ENCODE peak calls at places on chromosomes 6 and 20, in five cellular contexts. C is lung, S is AG04450, Y is Peyer's patch, W is HepG2. G is an unnamed sample.

GRCh38 chr6:115838763-115839401 is 221.8 kb downstream of the FRK start:
- DNase-seq in C (no peak), S (no peak), Y (no peak), W (peak; percentile 50), G (peak; percentile 32)

GRCh38 chr6:159973951-159974350 is 5.1 kb downstream of the IGF2R start:
- DNase-seq in C (no peak), S (no peak), Y (no peak), W (peak; percentile 64), G (peak; percentile 63)

GRCh38 chr20:24762791-24763350 is 186.2 kb upstream of the CST7 start:
- DNase-seq in C (no peak), S (no peak), Y (no peak), W (no peak), G (no peak)

GRCh38 chr6:166402582-166403277 is 20.0 kb upstream of the MPC1 start:
- DNase-seq in C (no peak), S (no peak), Y (no peak), W (no peak), G (no peak)

GRCh38 chr20:3164763-3165410 is 5.2 kb upstream of the FASTKD5 start:
- DNase-seq in C (no peak), S (no peak), Y (no peak), W (no peak), G (no peak)

GRCh38 chr6:17042422-17043147 is 59.3 kb upstream of the STMND1 start:
- DNase-seq in C (no peak), S (no peak), Y (no peak), W (peak; percentile 20), G (peak; percentile 64)

GRCh38 chr6:3813150-3813780 is 35.9 kb upstream of the FAM50B start:
- DNase-seq in C (peak; percentile 40), S (no peak), Y (no peak), W (peak; percentile 33), G (peak; percentile 54)

GRCh38 chr6:129492260-129492659 is 217.7 kb downstream of the ARHGAP18 start:
- DNase-seq in C (no peak), S (no peak), Y (no peak), W (no peak), G (no peak)

GRCh38 chr20:462199-462991 is at the start of gene TBC1D20:
- DNase-seq in C (peak; percentile 79), S (peak; percentile 61), Y (peak; percentile 79), W (peak; percentile 87), G (peak; percentile 63)

DNA sequence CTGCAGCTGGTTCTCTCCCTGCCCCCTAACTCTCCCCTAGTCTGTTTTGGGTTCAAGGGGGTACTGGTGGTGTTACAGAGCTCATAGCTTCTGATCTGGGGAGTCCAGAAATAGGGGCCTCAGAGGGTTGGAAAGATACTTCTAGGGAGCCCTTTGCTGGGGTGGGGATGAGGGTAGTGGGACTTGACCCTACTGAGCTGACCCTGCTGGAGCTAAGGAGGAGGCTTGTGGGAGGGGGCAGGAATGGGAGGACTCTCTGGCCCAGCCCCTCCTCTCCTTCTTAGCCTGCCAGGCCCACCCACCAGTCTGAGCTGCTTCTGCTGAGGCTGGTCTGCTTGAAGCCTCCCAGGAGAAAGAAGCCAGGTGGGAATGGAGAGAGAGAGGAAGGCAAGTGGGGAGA is at the start of gene EGFL8:
- DNase-seq in C (no peak), S (no peak), Y (no peak), W (no peak), G (no peak)
- H3K27ac ChIP-seq in C (peak within 1 kb of the TSS; percentile 68), S (no peak within 1 kb of the TSS), Y (peak within 1 kb of the TSS; percentile 13), W (no peak within 1 kb of the TSS), G (no peak within 1 kb of the TSS)

GRCh38 chr6:46652603-46653438 is at the start of the genes CYP39A1 and SLC25A27:
- DNase-seq in C (peak; percentile 95), S (peak; percentile 27), Y (peak; percentile 81), W (peak; percentile 79), G (peak; percentile 83)
- H3K27ac ChIP-seq in C (peak within 1 kb of the TSS; percentile 90), S (no peak within 1 kb of the TSS), Y (peak within 1 kb of the TSS; percentile 53), W (no peak within 1 kb of the TSS), G (peak within 1 kb of the TSS; percentile 27)

GRCh38 chr6:121885399-121886152 is 450.1 kb downstream of the GJA1 start:
- DNase-seq in C (no peak), S (peak; percentile 72), Y (no peak), W (peak; percentile 74), G (no peak)
- H3K27ac ChIP-seq in C (no peak overlapping the region), S (no peak overlapping the region), Y (no peak overlapping the region), W (no peak overlapping the region), G (no peak overlapping the region)

GRCh38 chr6:157789297-157789696 is 33.7 kb upstream of the SNX9 start:
- DNase-seq in C (no peak), S (no peak), Y (no peak), W (no peak), G (no peak)
- H3K27ac ChIP-seq in C (no peak overlapping the region), S (no peak overlapping the region), Y (no peak overlapping the region), W (no peak overlapping the region), G (no peak overlapping the region)

GRCh38 chr6:27668442-27669275 is 195.8 kb upstream of the ZNF184 start:
- DNase-seq in C (no peak), S (no peak), Y (no peak), W (peak; percentile 66), G (peak; percentile 75)
- H3K27ac ChIP-seq in C (no peak overlapping the region), S (no peak overlapping the region), Y (no peak overlapping the region), W (no peak overlapping the region), G (peak overlapping the region; percentile 52)

DNA sequence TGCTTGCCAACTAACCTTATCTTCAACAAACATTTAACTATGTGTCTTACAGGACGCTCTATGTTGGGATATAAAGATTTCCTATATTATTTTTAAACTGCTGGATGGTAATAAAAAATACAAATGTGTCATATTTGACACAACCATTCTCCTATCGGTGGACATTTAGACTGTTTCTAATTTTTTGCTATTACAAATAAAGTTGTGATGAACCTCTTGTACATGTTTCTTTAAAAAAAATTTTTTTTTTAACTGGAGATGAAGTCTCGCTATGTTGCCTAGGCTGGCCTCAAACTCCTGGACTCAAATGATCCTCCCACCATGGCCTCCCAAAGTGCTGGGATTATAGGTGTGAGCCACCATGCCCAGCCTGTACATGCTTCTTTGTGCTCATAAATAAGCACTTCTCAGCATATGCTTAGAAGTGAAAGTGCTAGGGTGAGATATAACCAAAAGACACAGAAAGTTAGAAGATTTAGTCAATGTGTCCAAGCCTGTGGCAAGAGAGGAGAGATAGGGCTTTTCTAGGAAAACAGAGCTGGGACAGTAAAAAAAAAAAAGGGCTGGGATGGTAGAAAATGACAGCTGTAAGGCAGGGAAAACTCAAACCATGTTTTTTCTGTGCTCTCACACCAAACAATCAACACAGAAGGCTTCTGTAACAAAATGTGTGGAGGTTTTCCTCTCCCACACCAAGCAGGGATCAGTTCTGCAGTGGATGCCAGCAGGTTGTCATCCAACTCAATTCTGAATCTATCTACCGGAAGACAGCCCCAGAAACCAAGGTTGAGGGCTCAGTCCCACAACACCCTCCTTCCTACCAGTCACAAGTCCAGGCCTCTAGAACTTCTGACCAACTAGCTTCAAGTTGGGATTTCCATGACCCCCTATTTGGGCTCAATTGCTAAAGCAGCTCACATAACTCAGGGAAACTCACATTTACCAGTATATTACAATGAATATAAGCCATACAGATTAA is 70.0 kb upstream of the SMIM29 start:
- DNase-seq in C (no peak), S (no peak), Y (no peak), W (no peak), G (no peak)
- H3K27ac ChIP-seq in C (no peak overlapping the region), S (no peak overlapping the region), Y (peak overlapping the region; percentile 16), W (no peak overlapping the region), G (peak overlapping the region; percentile 90)

DNA sequence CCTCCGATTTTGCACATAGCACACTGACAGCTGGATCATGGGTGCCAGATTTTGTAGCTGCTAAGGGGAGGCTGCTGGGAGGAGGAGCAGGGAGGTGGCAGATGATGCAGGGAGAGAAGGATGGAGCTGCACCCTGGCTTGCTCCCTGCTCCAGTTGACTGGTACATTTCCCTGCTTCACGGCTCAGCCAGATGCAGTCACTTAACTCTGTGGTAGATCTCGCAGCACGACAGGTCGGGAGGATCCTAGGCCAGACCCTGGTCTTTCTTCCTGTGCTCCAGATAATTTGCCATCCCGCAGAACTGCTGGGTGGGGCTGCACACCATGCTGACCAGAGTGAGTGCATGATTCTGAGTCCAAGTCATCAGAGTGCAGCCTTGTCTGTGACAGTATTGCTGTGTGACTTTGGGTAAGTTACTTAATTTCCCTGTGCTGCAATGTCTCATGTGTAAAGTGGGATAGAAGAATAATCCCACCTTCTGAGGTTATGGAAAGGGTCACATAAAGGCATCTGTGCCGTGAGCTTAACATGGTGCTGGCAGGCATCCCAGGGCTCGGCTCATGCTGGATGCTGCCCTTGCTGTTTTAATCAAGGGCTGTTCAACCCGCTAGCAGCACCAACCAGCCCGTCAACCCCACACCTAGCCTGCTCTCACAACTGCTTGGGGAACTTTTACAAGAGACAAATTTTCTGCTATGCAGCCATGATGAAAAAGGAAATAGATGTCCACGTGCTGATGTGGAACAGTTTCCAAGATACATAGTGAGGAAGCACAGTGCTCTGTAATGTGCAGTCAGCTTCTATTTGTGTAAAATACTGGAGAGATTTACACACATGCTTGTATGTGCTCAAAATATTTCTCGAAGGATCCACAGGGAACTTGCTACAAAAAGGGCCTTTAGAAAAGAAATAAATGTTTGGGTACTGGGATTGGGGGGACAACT is 257.8 kb downstream of the CDH26 start:
- DNase-seq in C (no peak), S (no peak), Y (no peak), W (no peak), G (no peak)
- H3K27ac ChIP-seq in C (no peak overlapping the region), S (no peak overlapping the region), Y (no peak overlapping the region), W (no peak overlapping the region), G (no peak overlapping the region)

DNA sequence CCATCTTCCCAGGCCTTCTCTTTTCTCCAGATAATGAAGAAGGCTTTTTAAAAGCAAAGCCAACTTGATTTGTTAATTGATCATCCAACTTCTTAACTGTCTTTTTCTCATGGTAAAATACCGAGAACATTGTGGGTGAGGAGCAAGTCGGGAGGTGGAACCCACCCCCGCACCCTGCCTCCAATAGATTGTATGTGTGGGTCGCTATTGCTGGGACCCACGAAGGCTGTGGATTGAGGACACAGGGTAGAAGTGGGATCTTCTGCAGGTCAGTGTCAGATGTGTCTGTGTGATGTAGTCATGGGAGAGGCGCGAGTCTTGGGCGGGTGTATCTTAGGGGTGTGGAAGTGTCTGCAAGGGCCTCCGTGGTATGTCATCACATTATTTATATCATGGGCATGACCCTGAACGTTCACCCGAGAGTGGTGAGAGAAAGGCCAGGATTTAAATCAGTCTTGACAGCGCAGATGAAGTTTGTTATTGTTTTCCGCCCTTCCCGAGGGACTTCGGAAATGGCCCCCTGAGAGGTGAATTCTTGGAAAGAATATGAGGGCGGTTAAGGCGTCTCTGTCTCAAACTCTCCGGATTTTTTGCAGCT is 505 bp upstream of the PAQR8 start:
- DNase-seq in C (no peak), S (no peak), Y (peak; percentile 47), W (no peak), G (no peak)
- H3K27ac ChIP-seq in C (peak overlapping the region; percentile 20), S (peak overlapping the region; percentile 25), Y (peak overlapping the region; percentile 95), W (peak overlapping the region; percentile 40), G (no peak overlapping the region)

DNA sequence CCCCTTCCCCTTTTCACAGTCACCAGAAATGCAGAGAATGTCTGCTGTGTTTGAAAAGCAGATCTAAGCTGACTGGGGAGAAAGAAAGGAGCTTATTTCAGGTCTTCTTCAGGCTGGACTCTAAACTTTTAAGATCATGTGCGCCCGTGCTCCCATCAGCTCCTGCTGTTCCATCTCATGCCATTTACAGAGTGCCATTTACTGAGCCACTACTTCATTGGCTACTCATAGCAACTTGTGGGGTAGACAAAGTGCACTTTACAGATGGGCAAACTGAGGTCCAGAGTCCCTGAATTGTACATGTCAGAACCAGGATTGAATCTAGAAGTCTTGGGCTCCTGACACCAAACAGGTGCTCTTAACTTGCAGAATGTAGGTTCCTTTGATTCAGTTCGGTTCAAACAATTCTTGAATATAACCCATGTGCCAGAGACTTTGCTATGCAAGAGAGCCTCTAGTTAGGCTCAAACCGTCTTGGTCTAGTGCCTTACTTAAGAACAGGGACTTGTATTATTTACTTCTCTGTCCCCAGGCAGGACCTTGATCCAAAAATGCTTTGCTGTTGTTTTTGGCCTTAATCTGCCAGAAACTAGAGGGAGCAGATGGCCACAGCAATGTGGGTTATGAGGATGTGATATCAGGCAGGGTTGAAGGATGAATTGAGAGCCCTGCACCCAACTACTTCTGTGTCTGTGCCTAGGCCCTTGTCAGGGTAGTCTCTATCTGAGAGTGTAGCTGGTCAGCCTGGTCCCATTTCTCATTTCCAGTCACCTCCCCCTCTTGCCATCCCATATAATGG is 56.4 kb downstream of the RALY start:
- DNase-seq in C (no peak), S (no peak), Y (no peak), W (no peak), G (no peak)
- H3K27ac ChIP-seq in C (no peak overlapping the region), S (no peak overlapping the region), Y (no peak overlapping the region), W (no peak overlapping the region), G (no peak overlapping the region)